ENCODE peak calls at places on chromosomes 3 and 15, in five cellular contexts. P is NB4, Q is epithelial cell of proximal tubule, B is fibroblast of mammary gland, S is AG10803. I is an unnamed sample.

GRCh38 chr3:43884581-43884980 is 193.8 kb downstream of the ABHD5 start:
- DNase-seq in P (no peak), Q (no peak), B (no peak), S (no peak), I (no peak)

GRCh38 chr3:86073799-86074198 is 917.1 kb downstream of the VGLL3 start:
- DNase-seq in P (no peak), Q (no peak), B (no peak), S (no peak), I (no peak)

GRCh38 chr15:90706394-90707327 is 10.5 kb upstream of the BLM start:
- DNase-seq in P (no peak), Q (no peak), B (no peak), S (no peak), I (no peak)

GRCh38 chr15:70509282-70510272 is 253.8 kb downstream of the UACA start:
- DNase-seq in P (peak; percentile 96), Q (no peak), B (no peak), S (no peak), I (no peak)

GRCh38 chr15:79450648-79451047 is 18.5 kb downstream of the MINAR1 start:
- DNase-seq in P (no peak), Q (no peak), B (peak; percentile 4), S (no peak), I (no peak)

GRCh38 chr3:27521179-27521871 is 37.1 kb upstream of the SLC4A7 start:
- DNase-seq in P (peak; percentile 93), Q (peak; percentile 79), B (peak; percentile 98), S (peak; percentile 96), I (peak; percentile 97)

GRCh38 chr15:60905587-60905986 is 323.5 kb downstream of the RORA start:
- DNase-seq in P (no peak), Q (no peak), B (no peak), S (no peak), I (no peak)

GRCh38 chr3:150252462-150252861 is 155.6 kb upstream of the TSC22D2 start:
- DNase-seq in P (no peak), Q (peak; percentile 78), B (peak; percentile 72), S (peak; percentile 85), I (peak; percentile 71)

GRCh38 chr3:161409069-161409468 is 37.8 kb upstream of the SPTSSB start:
- DNase-seq in P (peak; percentile 42), Q (no peak), B (peak; percentile 65), S (peak; percentile 40), I (peak; percentile 72)

GRCh38 chr3:93973160-93974126 is at the start of gene PROS1:
- DNase-seq in P (peak; percentile 65), Q (no peak), B (peak; percentile 88), S (peak; percentile 79), I (peak; percentile 83)

GRCh38 chr3:93969443-93969842 is 4.3 kb downstream of the PROS1 start:
- DNase-seq in P (no peak), Q (peak; percentile 61), B (peak; percentile 76), S (peak; percentile 47), I (peak; percentile 72)

GRCh38 chr3:93969997-93970396 is 3.7 kb downstream of the PROS1 start:
- DNase-seq in P (no peak), Q (no peak), B (no peak), S (no peak), I (no peak)
- H3K4me3 ChIP-seq in P (no peak overlapping the region), Q (no peak overlapping the region), B (no peak overlapping the region), S (no peak overlapping the region), I (no peak overlapping the region)

GRCh38 chr3:45139372-45139894 is 6.7 kb downstream of the CDCP1 start:
- DNase-seq in P (no peak), Q (no peak), B (peak; percentile 77), S (no peak), I (no peak)

GRCh38 chr3:45135959-45136358 is 10.2 kb downstream of the CDCP1 start:
- DNase-seq in P (no peak), Q (no peak), B (peak; percentile 58), S (no peak), I (no peak)

GRCh38 chr3:45143673-45144670 is 2.2 kb downstream of the CDCP1 start:
- DNase-seq in P (peak; percentile 36), Q (no peak), B (no peak), S (no peak), I (no peak)

GRCh38 chr3:45137656-45138181 is 8.5 kb downstream of the CDCP1 start:
- DNase-seq in P (peak; percentile 73), Q (no peak), B (peak; percentile 75), S (peak; percentile 77), I (peak; percentile 57)

DNA sequence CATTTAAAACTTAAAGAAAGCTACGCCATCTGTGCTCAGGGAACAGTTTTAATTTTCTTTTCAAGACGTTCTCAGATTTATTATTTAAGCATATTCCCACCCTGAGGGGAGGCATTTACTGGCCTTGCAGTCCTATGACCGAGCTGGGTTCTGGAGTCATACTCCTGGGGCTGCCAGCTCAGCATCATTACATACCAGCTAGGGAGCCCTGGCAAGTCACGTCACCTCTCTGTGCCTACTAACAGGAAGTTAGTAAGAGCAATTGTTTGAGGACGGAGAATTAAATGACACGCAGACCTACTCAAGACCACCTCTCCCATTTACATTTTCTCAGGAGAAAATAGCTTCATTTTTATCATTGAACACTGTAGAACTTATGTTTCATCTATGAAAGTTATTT is 5.8 kb downstream of the CDCP1 start:
- DNase-seq in P (no peak), Q (no peak), B (peak; percentile 55), S (peak; percentile 61), I (peak; percentile 64)
- H3K4me3 ChIP-seq in P (no peak overlapping the region), Q (no peak overlapping the region), B (no peak overlapping the region), S (no peak overlapping the region), I (no peak overlapping the region)

GRCh38 chr3:13013151-13013561 is 60.1 kb downstream of the IQSEC1 start:
- DNase-seq in P (no peak), Q (no peak), B (no peak), S (no peak), I (no peak)
- H3K4me3 ChIP-seq in P (no peak overlapping the region), Q (no peak overlapping the region), B (no peak overlapping the region), S (no peak overlapping the region), I (no peak overlapping the region)

GRCh38 chr3:13277130-13277783 is 142.9 kb downstream of the NUP210 start:
- DNase-seq in P (no peak), Q (no peak), B (no peak), S (no peak), I (no peak)
- H3K4me3 ChIP-seq in P (no peak overlapping the region), Q (no peak overlapping the region), B (no peak overlapping the region), S (no peak overlapping the region), I (no peak overlapping the region)

DNA sequence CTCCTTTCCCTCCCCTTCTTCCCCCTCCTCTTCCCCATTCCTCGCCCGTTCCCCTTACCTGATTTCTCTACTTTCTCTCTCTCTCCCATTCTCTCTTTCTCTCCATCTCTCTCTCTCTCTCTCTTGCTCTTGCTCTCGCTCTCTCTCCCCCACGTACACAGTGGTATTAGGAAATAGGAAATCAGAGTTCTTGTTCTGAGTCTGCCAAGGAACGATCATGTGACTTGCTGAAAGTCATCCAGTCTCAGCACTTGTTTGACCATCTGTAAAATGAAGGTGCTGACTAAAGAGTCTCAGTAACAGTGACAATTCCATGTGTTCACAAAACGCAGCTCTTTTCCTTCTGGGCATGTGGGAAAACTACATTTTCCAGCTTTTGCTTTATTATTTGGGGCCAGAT is 445.0 kb upstream of the TGFBR2 start:
- DNase-seq in P (no peak), Q (peak; percentile 66), B (peak; percentile 95), S (peak; percentile 92), I (peak; percentile 93)
- H3K4me3 ChIP-seq in P (no peak overlapping the region), Q (no peak overlapping the region), B (peak overlapping the region; percentile 38), S (no peak overlapping the region), I (no peak overlapping the region)

DNA sequence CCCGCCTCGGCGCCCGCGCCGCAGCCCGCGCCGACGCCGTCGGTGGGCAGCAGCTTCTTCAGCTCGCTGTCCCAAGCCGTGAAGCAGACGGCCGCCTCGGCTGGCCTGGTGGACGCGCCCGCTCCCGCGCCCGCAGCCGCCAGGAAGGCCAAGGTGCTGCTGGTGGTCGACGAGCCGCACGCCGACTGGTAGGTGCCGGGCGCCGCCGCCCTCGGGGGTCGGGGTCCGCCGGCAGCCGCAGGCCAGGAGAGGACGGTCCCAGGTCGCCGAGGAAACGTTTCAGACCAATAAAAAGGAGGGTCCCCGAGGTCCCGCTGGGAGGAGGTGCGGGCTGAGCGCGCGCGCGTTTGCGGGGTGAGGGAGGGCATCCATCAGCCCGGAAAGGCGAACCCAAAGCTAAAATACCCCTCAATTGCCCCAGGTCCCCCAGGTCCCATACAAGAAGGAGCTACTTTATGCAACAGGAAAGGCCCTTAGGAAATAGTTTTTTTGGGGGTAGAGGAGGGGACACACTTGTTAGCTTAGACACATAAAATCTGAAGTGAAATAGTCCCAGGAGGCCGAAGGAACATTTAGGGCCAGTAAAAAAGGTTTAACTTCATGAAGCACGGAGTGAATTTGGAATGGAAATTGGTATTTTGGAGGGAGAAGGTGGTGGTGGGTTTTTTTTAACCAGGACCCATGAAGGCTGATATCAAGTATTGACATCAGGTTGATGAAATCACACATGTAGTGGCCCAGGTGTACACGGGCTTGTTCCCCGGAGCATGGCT is 739 bp downstream of the SYN2 start:
- DNase-seq in P (no peak), Q (no peak), B (no peak), S (no peak), I (no peak)
- H3K4me3 ChIP-seq in P (no peak overlapping the region), Q (no peak overlapping the region), B (no peak overlapping the region), S (no peak overlapping the region), I (no peak overlapping the region)

GRCh38 chr3:170911051-170911450 is 2.6 kb upstream of the EIF5A2 start:
- DNase-seq in P (no peak), Q (no peak), B (no peak), S (no peak), I (no peak)
- H3K4me3 ChIP-seq in P (no peak overlapping the region), Q (no peak overlapping the region), B (no peak overlapping the region), S (no peak overlapping the region), I (no peak overlapping the region)

DNA sequence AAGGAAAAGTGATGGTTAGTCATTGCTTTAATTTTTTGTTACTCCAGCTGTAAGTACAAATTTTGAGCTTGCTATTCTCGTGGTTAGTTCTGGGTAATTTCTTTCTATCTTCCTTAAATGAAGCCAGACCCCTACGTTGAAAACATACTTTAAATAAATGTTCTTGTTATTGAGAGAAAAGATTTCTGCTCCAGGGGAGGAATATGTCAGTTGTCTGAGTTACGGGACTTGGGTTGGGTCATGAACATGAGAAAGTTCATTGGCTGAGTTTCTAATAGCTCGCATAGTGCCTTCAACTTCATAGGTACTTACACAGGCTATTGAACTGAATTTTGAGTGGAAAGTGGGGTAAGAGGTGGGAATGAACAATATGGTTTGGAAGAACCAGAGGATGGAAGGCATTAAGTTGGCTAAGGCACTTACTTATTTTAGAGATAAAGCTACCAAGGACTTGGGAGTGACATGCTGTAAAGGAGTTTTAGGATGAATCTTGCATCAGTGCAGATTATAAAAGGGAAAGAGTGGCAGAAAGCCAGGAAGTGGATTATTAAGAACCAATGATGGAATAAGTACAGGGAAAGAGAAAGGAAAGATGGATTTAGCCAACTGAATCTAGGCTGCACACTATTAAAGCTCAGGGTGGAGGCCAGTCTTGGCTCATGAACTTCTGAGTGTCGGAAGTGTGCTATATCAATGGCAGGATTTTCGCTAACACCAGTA is 1.4 kb downstream of the RPSA start:
- DNase-seq in P (no peak), Q (no peak), B (peak; percentile 30), S (peak; percentile 33), I (peak; percentile 52)
- H3K4me3 ChIP-seq in P (peak overlapping the region; percentile 98), Q (peak overlapping the region; percentile 95), B (peak overlapping the region; percentile 65), S (peak overlapping the region; percentile 74), I (peak overlapping the region; percentile 83)

GRCh38 chr15:56244811-56245576 is 1.3 kb upstream of the RFX7 start:
- DNase-seq in P (peak; percentile 16), Q (no peak), B (no peak), S (no peak), I (no peak)
- H3K4me3 ChIP-seq in P (peak overlapping the region; percentile 61), Q (peak overlapping the region; percentile 88), B (peak overlapping the region; percentile 26), S (peak overlapping the region; percentile 74), I (peak overlapping the region; percentile 70)

I was measured in cardiac fibroblast.